ENCODE peak calls at places on chromosomes 16 and 17, in five cellular contexts. N, G, P, Z and I are unnamed samples.
A peak's percentile ranks its signal among the peaks of the same experiment; 100 is the strongest.

GRCh38 chr17:80886641-80887573 is 104.7 kb upstream of the CHMP6 start:
- DNase-seq in N (no peak), G (peak; percentile 9), P (no peak), Z (no peak), I (peak; percentile 52)

GRCh38 chr17:27520571-27521185 is 64.4 kb downstream of the KSR1 start:
- DNase-seq in N (no peak), G (no peak), P (no peak), Z (no peak), I (no peak)

GRCh38 chr16:88534731-88535141 is 35.5 kb upstream of the ZC3H18 start:
- DNase-seq in N (peak; percentile 67), G (peak; percentile 57), P (peak; percentile 43), Z (peak; percentile 53), I (no peak)

GRCh38 chr17:30477758-30478115 is 529 bp downstream of the GOSR1 start:
- DNase-seq in N (no peak), G (no peak), P (peak; percentile 27), Z (no peak), I (no peak)

GRCh38 chr17:76421054-76421427 is 31.9 kb downstream of the UBE2O start:
- DNase-seq in N (no peak), G (no peak), P (peak; percentile 32), Z (no peak), I (no peak)

GRCh38 chr17:50620237-50620636 is 14.4 kb upstream of the ABCC3 start:
- DNase-seq in N (no peak), G (no peak), P (no peak), Z (no peak), I (no peak)

GRCh38 chr17:51389875-51390274 is 129.5 kb downstream of the UTP18 start:
- DNase-seq in N (no peak), G (no peak), P (no peak), Z (no peak), I (no peak)

GRCh38 chr17:61007980-61008379 is 330.3 kb downstream of the BCAS3 start:
- DNase-seq in N (no peak), G (no peak), P (peak; percentile 38), Z (peak; percentile 32), I (no peak)

GRCh38 chr17:63041722-63042121 is 75.7 kb downstream of the TANC2 start:
- DNase-seq in N (no peak), G (no peak), P (no peak), Z (no peak), I (no peak)

GRCh38 chr17:43533699-43534098 is 12.4 kb downstream of the ETV4 start:
- DNase-seq in N (no peak), G (no peak), P (no peak), Z (no peak), I (no peak)

GRCh38 chr17:69358688-69359596 is 32.0 kb upstream of the ABCA5 start:
- DNase-seq in N (no peak), G (no peak), P (no peak), Z (no peak), I (no peak)

GRCh38 chr17:70369296-70369855 is 200.0 kb downstream of the KCNJ2 start:
- DNase-seq in N (no peak), G (no peak), P (peak; percentile 2), Z (no peak), I (no peak)

GRCh38 chr16:64981568-64982281 is 140.1 kb downstream of the CDH11 start:
- DNase-seq in N (no peak), G (no peak), P (no peak), Z (no peak), I (no peak)

GRCh38 chr16:68328860-68329370 is 18.1 kb downstream of the PRMT7 start:
- DNase-seq in N (no peak), G (no peak), P (no peak), Z (no peak), I (no peak)

GRCh38 chr17:42979511-42980273 is at the start of gene PTGES3L:
- DNase-seq in N (peak; percentile 76), G (peak; percentile 59), P (peak; percentile 60), Z (peak; percentile 47), I (peak; percentile 82)

GRCh38 chr17:419073-419735 is 66.6 kb upstream of the RPH3AL start:
- DNase-seq in N (no peak), G (no peak), P (no peak), Z (peak; percentile 5), I (no peak)

GRCh38 chr16:69709456-69710084 is 16.8 kb downstream of the NQO1 start:
- DNase-seq in N (no peak), G (no peak), P (peak; percentile 81), Z (no peak), I (no peak)

GRCh38 chr17:7263071-7263800 is 958 bp upstream of the CLDN7 start:
- DNase-seq in N (peak; percentile 29), G (no peak), P (peak; percentile 10), Z (peak; percentile 82), I (no peak)

GRCh38 chr17:57281887-57282653 is 25.7 kb downstream of the MSI2 start:
- DNase-seq in N (no peak), G (no peak), P (no peak), Z (no peak), I (no peak)

GRCh38 chr17:75652341-75652740 is 14.6 kb downstream of the RECQL5 start:
- DNase-seq in N (no peak), G (no peak), P (no peak), Z (no peak), I (peak; percentile 39)

GRCh38 chr16:68825427-68825826 is 17.9 kb upstream of the TANGO6 start:
- DNase-seq in N (no peak), G (no peak), P (no peak), Z (no peak), I (no peak)

GRCh38 chr16:52271088-52271487 is 275.9 kb downstream of the TOX3 start:
- DNase-seq in N (no peak), G (no peak), P (no peak), Z (no peak), I (no peak)

GRCh38 chr16:46753015-46753414 is 4.9 kb upstream of the MYLK3 start:
- DNase-seq in N (no peak), G (no peak), P (no peak), Z (no peak), I (no peak)

GRCh38 chr16:79071424-79071823 is 529.1 kb downstream of the MAF start:
- DNase-seq in N (no peak), G (no peak), P (no peak), Z (peak; percentile 100), I (peak; percentile 79)

GRCh38 chr16:50195276-50195675 is 42.2 kb downstream of the TENT4B start:
- DNase-seq in N (no peak), G (no peak), P (peak; percentile 23), Z (no peak), I (no peak)

GRCh38 chr16:69620564-69620963 is 54.8 kb downstream of the NFAT5 start:
- DNase-seq in N (no peak), G (no peak), P (peak; percentile 51), Z (no peak), I (no peak)

GRCh38 chr17:13646969-13647368 is 45.2 kb upstream of the HS3ST3A1 start:
- DNase-seq in N (no peak), G (no peak), P (peak; percentile 6), Z (no peak), I (no peak)

GRCh38 chr16:79403534-79403933 is 197.0 kb downstream of the MAF start:
- DNase-seq in N (no peak), G (no peak), P (no peak), Z (no peak), I (no peak)

GRCh38 chr17:7072406-7072805 is 7.6 kb downstream of the CLEC10A start:
- DNase-seq in N (no peak), G (no peak), P (no peak), Z (no peak), I (no peak)

GRCh38 chr17:46074540-46074939 is 75.5 kb downstream of the STH start:
- DNase-seq in N (no peak), G (no peak), P (no peak), Z (no peak), I (no peak)
- TF ChIP-seq CTCF in N (no peak), G (no peak), P (no peak), Z (no peak), I (no peak)

GRCh38 chr17:29046440-29046839 is 3.5 kb downstream of the PIPOX start:
- DNase-seq in N (no peak), G (no peak), P (peak; percentile 30), Z (no peak), I (no peak)

GRCh38 chr17:29043539-29044165 is 711 bp downstream of the PIPOX start:
- DNase-seq in N (no peak), G (no peak), P (no peak), Z (no peak), I (no peak)

GRCh38 chr17:29045734-29046133 is 2.8 kb downstream of the PIPOX start:
- DNase-seq in N (no peak), G (no peak), P (peak; percentile 29), Z (no peak), I (no peak)

GRCh38 chr17:29042679-29043538 is at the start of gene PIPOX:
- DNase-seq in N (no peak), G (no peak), P (peak; percentile 81), Z (peak; percentile 66), I (no peak)

DNA sequence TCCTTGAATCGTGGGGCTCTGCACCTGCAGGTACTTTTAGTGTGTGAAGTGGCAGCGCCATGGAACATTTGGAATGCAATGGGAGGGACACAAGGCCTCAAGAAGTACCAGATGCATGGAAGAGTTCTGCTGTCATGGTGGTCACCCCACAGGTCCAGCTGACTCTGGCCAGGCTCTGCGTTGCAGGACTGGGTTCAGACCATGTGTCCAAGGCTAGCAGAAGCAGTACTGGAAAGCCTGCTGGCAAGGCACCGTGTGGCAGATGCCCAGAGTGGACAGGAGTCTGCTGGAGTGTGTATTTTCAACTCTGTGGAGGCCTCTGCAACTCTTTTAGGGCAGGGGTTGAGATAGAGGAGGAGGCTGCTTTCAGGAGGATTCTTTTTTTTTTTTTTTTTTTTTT is 2.1 kb downstream of the PIPOX start:
- DNase-seq in N (no peak), G (no peak), P (no peak), Z (no peak), I (no peak)
- H3K27me3 ChIP-seq in N (no peaks in the 10 kb centered on the region), G (peaks cover 30% of the 10 kb centered on the region), P (no peaks in the 10 kb centered on the region), Z (no peaks in the 10 kb centered on the region), I (no peaks in the 10 kb centered on the region)

DNA sequence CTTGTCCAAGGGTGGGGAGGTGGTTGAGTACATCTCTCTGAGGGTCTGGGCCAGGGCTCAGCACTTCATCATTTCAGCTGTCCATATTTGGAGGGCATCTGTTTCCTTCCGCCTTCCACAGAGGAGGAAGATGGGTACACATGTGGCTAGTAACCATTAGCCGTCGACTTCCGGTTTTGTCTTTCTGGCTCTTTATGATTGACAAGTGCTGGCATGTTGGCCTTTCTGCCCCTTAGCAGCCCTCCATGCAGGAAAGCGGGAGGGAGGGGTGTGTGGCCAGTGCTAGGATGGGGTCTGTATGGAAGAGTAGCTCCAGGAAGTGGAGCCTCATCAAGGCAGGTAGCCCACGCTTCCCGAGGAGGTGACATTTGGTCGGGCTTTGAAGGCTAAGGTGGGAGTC is 69.6 kb downstream of the RAI1 start:
- DNase-seq in N (no peak), G (no peak), P (no peak), Z (no peak), I (no peak)
- H3K4me1 ChIP-seq in N (peaks cover 30% of the 10 kb centered on the region), G (peaks cover 88% of the 10 kb centered on the region), P (peaks cover 30% of the 10 kb centered on the region), Z (peaks cover 38% of the 10 kb centered on the region), I (peaks cover 66% of the 10 kb centered on the region)

GRCh38 chr17:2593846-2594656 is 597 bp downstream of the PAFAH1B1 start:
- DNase-seq in N (peak; percentile 85), G (peak; percentile 85), P (peak; percentile 83), Z (peak; percentile 86), I (peak; percentile 91)

GRCh38 chr17:2595200-2595599 is 1.7 kb downstream of the PAFAH1B1 start:
- DNase-seq in N (no peak), G (no peak), P (no peak), Z (no peak), I (no peak)

GRCh38 chr17:2594657-2595085 is 1.2 kb downstream of the PAFAH1B1 start:
- DNase-seq in N (no peak), G (no peak), P (peak; percentile 11), Z (no peak), I (no peak)

GRCh38 chr17:2591040-2591640 is 2.3 kb upstream of the PAFAH1B1 start:
- DNase-seq in N (no peak), G (no peak), P (no peak), Z (no peak), I (no peak)

GRCh38 chr17:2592974-2593845 is at the start of gene PAFAH1B1:
- DNase-seq in N (peak; percentile 94), G (peak; percentile 94), P (peak; percentile 95), Z (peak; percentile 92), I (peak; percentile 94)
- TF ChIP-seq CTCF in N (peak; percentile 24), G (peak; percentile 36), P (no peak), Z (no peak), I (no peak)